ENCODE peak calls at places on chromosomes 5 and 9, in ten cellular contexts. I is neuronal stem cell, M is GM23338, W is colonic mucosa, K is psoas muscle, L is Karpas-422, O is uterus, F is Panc1, U is right lobe of liver, C is heart right ventricle. G is an unnamed sample. For H3K36me3, the result is how much of the 10 kb centered on the place peaks cover.

GRCh38 chr5:67182406-67182805 is 14.2 kb downstream of the CD180 start:
- DNase-seq in I (no peak), M (peak), W (no peak), K (peak), L (no peak), O (peak), F (no peak), U (no peak), C (peak), G (no peak)

GRCh38 chr5:1415626-1416360 is 29.4 kb downstream of the SLC6A3 start:
- DNase-seq in I (no peak), M (no peak), W (no peak), K (peak), L (no peak), O (no peak), F (no peak), U (no peak), C (no peak), G (no peak)

GRCh38 chr5:123503299-123503698 is 8.7 kb upstream of the CSNK1G3 start:
- DNase-seq in I (no peak), M (no peak), W (no peak), K (no peak), L (no peak), O (no peak), F (no peak), U (no peak), C (no peak), G (no peak)

GRCh38 chr5:142826741-142827492 is 56.7 kb downstream of the ARHGAP26 start:
- DNase-seq in I (no peak), M (no peak), W (no peak), K (no peak), L (no peak), O (no peak), F (peak), U (no peak), C (no peak), G (no peak)

GRCh38 chr5:83542839-83543238 is 71.3 kb downstream of the VCAN start:
- DNase-seq in I (no peak), M (no peak), W (no peak), K (no peak), L (no peak), O (no peak), F (no peak), U (no peak), C (no peak), G (no peak)

GRCh38 chr5:133199366-133199901 is 147.6 kb downstream of the HSPA4 start:
- DNase-seq in I (no peak), M (no peak), W (no peak), K (no peak), L (no peak), O (no peak), F (no peak), U (no peak), C (no peak), G (no peak)

GRCh38 chr5:96633820-96634219 is 28.4 kb upstream of the CAST start:
- DNase-seq in I (no peak), M (no peak), W (no peak), K (no peak), L (no peak), O (no peak), F (no peak), U (no peak), C (no peak), G (no peak)

GRCh38 chr5:13783731-13784130 is 160.8 kb downstream of the DNAH5 start:
- DNase-seq in I (no peak), M (peak), W (no peak), K (no peak), L (no peak), O (no peak), F (no peak), U (no peak), C (no peak), G (no peak)

GRCh38 chr9:124309665-124310064 is 51.9 kb downstream of the NEK6 start:
- DNase-seq in I (no peak), M (peak), W (no peak), K (peak), L (no peak), O (peak), F (peak), U (no peak), C (no peak), G (no peak)

GRCh38 chr5:111820072-111820471 is 63.1 kb upstream of the NREP start:
- DNase-seq in I (no peak), M (no peak), W (no peak), K (no peak), L (no peak), O (no peak), F (no peak), U (no peak), C (no peak), G (no peak)

GRCh38 chr5:135662104-135662503 is 83.3 kb upstream of the CXCL14 start:
- DNase-seq in I (no peak), M (no peak), W (no peak), K (no peak), L (no peak), O (no peak), F (no peak), U (no peak), C (no peak), G (no peak)

GRCh38 chr5:176360894-176361436 is 599 bp downstream of the KIAA1191 start:
- DNase-seq in I (peak), M (peak), W (peak), K (no peak), L (no peak), O (no peak), F (no peak), U (no peak), C (no peak), G (peak)

GRCh38 chr5:127941646-127942045 is 141.9 kb upstream of the SLC12A2 start:
- DNase-seq in I (peak), M (no peak), W (peak), K (no peak), L (no peak), O (no peak), F (no peak), U (no peak), C (no peak), G (no peak)

GRCh38 chr5:62168882-62169281 is 137.1 kb upstream of the KIF2A start:
- DNase-seq in I (no peak), M (no peak), W (no peak), K (no peak), L (no peak), O (no peak), F (no peak), U (no peak), C (no peak), G (no peak)

GRCh38 chr5:134825212-134825611 is 20.6 kb upstream of the C5orf24 start:
- DNase-seq in I (no peak), M (no peak), W (no peak), K (no peak), L (no peak), O (no peak), F (no peak), U (no peak), C (no peak), G (no peak)

GRCh38 chr9:105535920-105536668 is 21.8 kb upstream of the FKTN start:
- DNase-seq in I (no peak), M (no peak), W (no peak), K (no peak), L (no peak), O (no peak), F (no peak), U (no peak), C (no peak), G (no peak)

GRCh38 chr5:373710-374602 is 52.4 kb downstream of the AHRR start:
- DNase-seq in I (peak), M (peak), W (peak), K (peak), L (no peak), O (no peak), F (no peak), U (peak), C (peak), G (no peak)

GRCh38 chr9:75087279-75087823 is 604 bp downstream of the NMRK1 start:
- DNase-seq in I (no peak), M (peak), W (peak), K (peak), L (peak), O (no peak), F (no peak), U (peak), C (no peak), G (peak)

GRCh38 chr9:20379804-20380225 is 242.5 kb downstream of the MLLT3 start:
- DNase-seq in I (no peak), M (no peak), W (no peak), K (no peak), L (no peak), O (no peak), F (no peak), U (no peak), C (no peak), G (no peak)

GRCh38 chr9:74951725-74952151 is 974 bp downstream of the C9orf40 start:
- DNase-seq in I (peak), M (peak), W (peak), K (peak), L (peak), O (peak), F (no peak), U (peak), C (peak), G (no peak)

GRCh38 chr9:13175732-13176131 is 103.8 kb downstream of the MPDZ start:
- DNase-seq in I (no peak), M (no peak), W (no peak), K (no peak), L (no peak), O (no peak), F (no peak), U (peak), C (no peak), G (no peak)

GRCh38 chr9:13186091-13186490 is 93.4 kb downstream of the MPDZ start:
- DNase-seq in I (no peak), M (no peak), W (no peak), K (no peak), L (no peak), O (no peak), F (no peak), U (no peak), C (no peak), G (no peak)

GRCh38 chr9:13186774-13187173 is 92.7 kb downstream of the MPDZ start:
- DNase-seq in I (no peak), M (no peak), W (no peak), K (no peak), L (no peak), O (no peak), F (no peak), U (no peak), C (no peak), G (no peak)

DNA sequence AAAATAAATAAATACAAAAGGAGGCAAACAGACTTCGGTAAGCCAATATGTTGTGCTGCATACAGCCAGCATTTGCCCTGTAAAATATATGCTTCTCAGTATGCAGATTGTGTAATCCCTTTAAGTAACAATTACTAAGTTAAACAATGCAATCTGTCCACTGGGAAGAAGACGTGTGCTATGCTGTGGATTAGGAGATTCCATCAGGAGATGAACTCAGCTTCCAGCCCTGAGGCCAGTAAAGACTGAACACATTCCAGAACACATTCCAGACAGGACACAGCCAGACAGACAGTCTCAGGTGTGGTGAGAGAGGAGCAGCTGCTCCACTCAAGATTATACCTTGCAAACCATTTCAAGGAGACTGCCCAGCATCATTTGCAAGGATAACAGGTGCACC is 97.8 kb downstream of the MPDZ start:
- DNase-seq in I (peak), M (peak), W (no peak), K (no peak), L (no peak), O (no peak), F (no peak), U (no peak), C (no peak), G (no peak)
- H3K27ac ChIP-seq in I (no peak), M (peak), W (no peak), K (no peak), L (no peak), O (no peak), F (no peak), U (no peak), C (no peak), G (no peak)

DNA sequence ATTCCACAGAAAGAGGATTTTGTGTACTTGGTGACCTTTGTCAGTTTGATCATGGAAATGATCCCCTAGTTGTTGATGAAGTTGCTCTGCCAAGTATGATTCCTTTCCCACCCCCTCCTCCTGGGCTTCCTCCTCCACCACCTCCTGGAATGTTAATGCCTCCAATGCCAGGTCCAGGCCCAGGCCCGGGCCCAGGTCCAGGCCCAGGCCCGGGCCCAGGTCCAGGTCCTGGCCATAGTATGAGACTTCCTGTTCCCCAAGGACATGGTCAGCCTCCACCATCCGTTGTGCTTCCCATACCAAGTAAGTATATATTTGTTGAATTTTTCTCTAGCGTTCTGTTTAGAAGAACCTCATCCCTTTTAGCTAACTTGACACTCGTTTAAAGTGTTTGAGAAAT is 30.0 kb downstream of the RBM27 start:
- DNase-seq in I (no peak), M (no peak), W (no peak), K (no peak), L (no peak), O (no peak), F (no peak), U (no peak), C (peak), G (no peak)
- H3K36me3 ChIP-seq in I (half or more), M (half or more), W (under half), K (half or more), L (half or more), O (under half), F (under half), U (under half), C (half or more), G (under half)

GRCh38 chr5:177479774-177480173 is 6.3 kb upstream of the DBN1 start:
- DNase-seq in I (no peak), M (no peak), W (no peak), K (no peak), L (no peak), O (peak), F (no peak), U (no peak), C (no peak), G (no peak)
- H3K27ac ChIP-seq in I (no peak), M (no peak), W (peak), K (peak), L (no peak), O (peak), F (no peak), U (no peak), C (peak), G (no peak)

GRCh38 chr9:9521033-9521779 is 1091.6 kb downstream of the PTPRD start:
- DNase-seq in I (no peak), M (peak), W (no peak), K (no peak), L (no peak), O (no peak), F (no peak), U (no peak), C (no peak), G (no peak)

GRCh38 chr9:9522406-9522805 is 1090.4 kb downstream of the PTPRD start:
- DNase-seq in I (no peak), M (peak), W (no peak), K (no peak), L (no peak), O (no peak), F (no peak), U (no peak), C (no peak), G (no peak)

DNA sequence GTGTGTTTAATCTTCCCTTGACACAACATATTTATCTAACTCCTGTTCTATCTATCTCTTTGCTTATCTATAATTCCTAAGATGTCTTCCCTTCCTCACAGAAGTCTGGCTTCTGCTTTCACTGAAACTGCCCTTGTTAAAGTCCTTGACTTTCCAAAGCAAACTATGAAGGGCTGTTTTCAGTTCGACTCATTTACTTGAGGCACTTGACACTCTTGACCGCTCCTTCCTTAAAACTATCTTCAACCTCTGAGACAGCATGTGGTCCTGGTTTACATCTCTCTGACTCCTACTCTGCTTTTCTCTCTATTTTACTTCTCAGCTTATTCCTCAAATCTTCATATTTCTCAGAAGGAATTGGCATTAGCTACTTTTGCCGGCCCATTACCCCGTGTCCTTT is 1089.3 kb downstream of the PTPRD start:
- DNase-seq in I (no peak), M (no peak), W (no peak), K (no peak), L (no peak), O (no peak), F (no peak), U (no peak), C (no peak), G (no peak)
- H3K36me3 ChIP-seq in I (under half), M (under half), W (under half), K (under half), L (under half), O (under half), F (under half), U (under half), C (under half), G (under half)

G was measured in naive thymus-derived CD4-positive, alpha-beta T cell.